ENCODE peak calls at places on chromosomes 13 and 19, in four cellular contexts. O, R, W and K are unnamed samples.

GRCh38 chr19:10043286-10043927 is 30.1 kb downstream of the RDH8 start:
- DNase-seq in R (no peak), W (no peak), O (no peak), K (peak)

GRCh38 chr19:5951338-5951861 is 26.5 kb downstream of the RANBP3 start:
- DNase-seq in R (no peak), W (no peak), O (no peak), K (no peak)

GRCh38 chr13:64186503-64186902 is 2770.9 kb upstream of the PCDH20 start:
- DNase-seq in R (no peak), W (no peak), O (no peak), K (no peak)

GRCh38 chr13:108963846-108964600 is 334.6 kb downstream of the MYO16 start:
- DNase-seq in O (no peak), R (no peak), W (no peak), K (peak)

GRCh38 chr13:19810996-19811881 is 28.5 kb upstream of the PSPC1 start:
- DNase-seq in R (no peak), O (no peak), W (no peak), K (peak)

GRCh38 chr19:45528149-45528743 is 21.0 kb downstream of the VASP start:
- DNase-seq in W (no peak), R (peak), O (no peak), K (peak)

GRCh38 chr19:4577020-4577782 is 17.7 kb upstream of the SEMA6B start:
- DNase-seq in R (peak), W (no peak), O (no peak), K (peak)

GRCh38 chr19:41702208-41702651 is 6.2 kb upstream of the CEACAM5 start:
- DNase-seq in W (no peak), R (peak), O (no peak), K (peak)

GRCh38 chr19:2046046-2046907 is 4.8 kb downstream of the MKNK2 start:
- DNase-seq in W (no peak), O (no peak), R (no peak), K (no peak)

GRCh38 chr19:15173746-15174404 is 26.9 kb downstream of the NOTCH3 start:
- DNase-seq in R (no peak), W (no peak), O (no peak), K (peak)

GRCh38 chr19:17337675-17338439 is 504 bp downstream of the GTPBP3 start:
- DNase-seq in W (no peak), O (peak), R (no peak), K (peak)

GRCh38 chr19:47036233-47036651 is 12.2 kb downstream of the TMEM160 start:
- DNase-seq in R (peak), W (no peak), O (peak), K (peak)

GRCh38 chr19:54179921-54180452 is 7.0 kb upstream of the TMC4 start:
- DNase-seq in R (peak), O (no peak), W (no peak), K (peak)

GRCh38 chr13:20960663-20961309 is 58.2 kb upstream of the XPO4 start:
- DNase-seq in W (no peak), O (no peak), R (no peak), K (no peak)

GRCh38 chr19:19115954-19116353 is 22.3 kb downstream of the TMEM161A start:
- DNase-seq in R (peak), W (peak), O (peak), K (peak)

GRCh38 chr19:56837892-56838679 is 2.4 kb downstream of the PEG3 start:
- DNase-seq in W (no peak), O (no peak), R (no peak), K (no peak)

GRCh38 chr13:37899753-37900152 is 30.2 kb upstream of the TRPC4 start:
- DNase-seq in R (no peak), O (no peak), W (no peak), K (no peak)

GRCh38 chr13:64937302-64937701 is 2292.8 kb downstream of the PCDH9 start:
- DNase-seq in O (no peak), W (no peak), R (no peak), K (no peak)

GRCh38 chr13:40922437-40923040 is 96.6 kb downstream of the ELF1 start:
- DNase-seq in R (no peak), O (no peak), W (no peak), K (no peak)

GRCh38 chr19:4391701-4392543 is 8.4 kb downstream of the SH3GL1 start:
- DNase-seq in R (no peak), O (no peak), W (no peak), K (peak)

GRCh38 chr19:10353793-10354391 is 14.5 kb upstream of the ICAM3 start:
- DNase-seq in O (peak), R (peak), W (no peak), K (peak)

GRCh38 chr13:50650936-50651638 is 192.4 kb downstream of the DLEU7 start:
- DNase-seq in O (no peak), W (no peak), R (no peak), K (peak)

GRCh38 chr19:44626067-44626624 is 12.8 kb downstream of the IGSF23 start:
- DNase-seq in W (no peak), R (peak), O (no peak), K (peak)

GRCh38 chr19:5138606-5139594 is 170.0 kb downstream of the KDM4B start:
- DNase-seq in O (peak), R (no peak), W (peak), K (peak)

GRCh38 chr13:51064753-51065152 is 46.3 kb downstream of the C13orf42 start:
- DNase-seq in W (no peak), O (no peak), R (no peak), K (no peak)

GRCh38 chr13:27125357-27126282 is 46.0 kb downstream of the USP12 start:
- DNase-seq in R (no peak), W (no peak), O (no peak), K (no peak)

GRCh38 chr13:26020536-26021290 is 31.1 kb downstream of the SHISA2 start:
- DNase-seq in W (no peak), O (no peak), R (no peak), K (no peak)

GRCh38 chr19:11373885-11374448 is 499 bp upstream of the SWSAP1 start:
- DNase-seq in O (no peak), W (no peak), R (no peak), K (no peak)

GRCh38 chr13:21913010-21913409 is 242.1 kb downstream of the FGF9 start:
- DNase-seq in O (no peak), W (no peak), R (no peak), K (no peak)

GRCh38 chr13:43935878-43936277 is 56.2 kb downstream of the LACC1 start:
- DNase-seq in R (no peak), W (no peak), O (no peak), K (no peak)

GRCh38 chr19:41339936-41340335 is 13.8 kb downstream of the TGFB1 start:
- DNase-seq in W (no peak), R (peak), O (no peak), K (peak)

GRCh38 chr19:39078436-39079200 is 5.5 kb upstream of the ACP7 start:
- DNase-seq in O (no peak), W (no peak), R (peak), K (peak)

GRCh38 chr13:47484564-47484963 is 516.5 kb downstream of the SUCLA2 start:
- DNase-seq in R (no peak), O (no peak), W (no peak), K (peak)

GRCh38 chr13:102402292-102402691 is 444 bp upstream of the FGF14 start:
- DNase-seq in R (no peak), O (peak), W (no peak), K (peak)